ENCODE peak calls at places on chromosomes 12 and 14, in four cellular contexts. F is CD4-positive, alpha-beta T cell; N is transverse colon; D is fibroblast of mammary gland. E is an unnamed sample.

GRCh38 chr14:24911324-24912095 is 138.4 kb downstream of the STXBP6 start:
- DNase-seq in F (no peak), N (no peak), D (peak), E (no peak)

GRCh38 chr12:102769323-102769916 is 147.6 kb downstream of the PAH start:
- DNase-seq in F (no peak), N (peak), D (peak), E (peak)

GRCh38 chr14:103027451-103027850 is 29.9 kb downstream of the CDC42BPB start:
- DNase-seq in F (no peak), N (no peak), D (no peak), E (no peak)

GRCh38 chr12:124655317-124656213 is 88.2 kb upstream of the NCOR2 start:
- DNase-seq in F (no peak), N (peak), D (peak), E (no peak)

GRCh38 chr12:71638499-71638898 is 25.1 kb downstream of the ZFC3H1 start:
- DNase-seq in F (no peak), N (no peak), D (no peak), E (no peak)

GRCh38 chr12:116257826-116258225 is 19.7 kb downstream of the MED13L start:
- DNase-seq in F (no peak), N (no peak), D (no peak), E (no peak)

GRCh38 chr12:28872654-28873268 is 276.3 kb upstream of the FAR2 start:
- DNase-seq in F (no peak), N (peak), D (peak), E (peak)

GRCh38 chr12:39103552-39104165 is 198.3 kb upstream of the CPNE8 start:
- DNase-seq in F (no peak), N (no peak), D (peak), E (peak)

GRCh38 chr12:11830298-11830937 is 180.9 kb downstream of the ETV6 start:
- DNase-seq in F (no peak), N (no peak), D (no peak), E (no peak)

DNA sequence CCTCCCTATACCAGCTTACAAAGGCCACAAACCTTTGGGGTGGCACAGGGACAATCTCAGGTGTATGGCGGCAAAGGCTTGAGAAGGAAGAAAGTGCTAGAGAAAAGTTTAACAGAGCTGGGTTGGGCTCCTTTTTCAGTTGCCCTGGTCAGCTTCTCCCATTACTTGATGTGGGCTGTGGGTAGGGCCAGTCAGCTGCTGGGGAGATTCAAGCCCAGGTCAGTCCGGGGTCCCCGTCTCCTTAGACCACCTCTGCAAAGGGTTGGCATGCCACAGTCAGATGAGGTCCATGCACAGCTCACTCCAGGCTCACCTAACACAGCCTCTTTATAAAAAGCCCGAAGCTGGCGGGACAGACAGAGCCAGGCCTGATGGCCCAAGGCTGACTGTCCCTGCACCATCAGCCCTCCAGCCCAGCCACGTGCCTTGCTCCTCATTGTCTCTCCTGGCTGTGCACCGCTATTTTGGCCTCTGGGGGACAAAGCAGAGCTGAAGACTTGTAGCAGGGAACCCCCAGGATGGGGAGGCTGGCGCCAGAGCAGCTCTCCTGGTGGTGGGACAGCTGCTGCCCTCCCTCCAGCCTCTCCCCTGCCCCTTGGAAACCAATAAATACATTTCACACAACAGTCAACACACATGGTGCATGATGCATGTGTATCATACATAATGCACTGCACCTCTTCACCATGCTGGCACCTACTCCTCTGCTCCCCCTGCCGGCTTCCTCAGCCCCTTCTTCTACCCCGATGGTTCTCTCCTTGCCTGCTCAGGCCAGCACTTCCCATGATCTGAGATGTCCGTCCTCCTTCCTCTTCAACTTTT is 61.7 kb upstream of the DDX11 start:
- DNase-seq in F (no peak), N (no peak), D (no peak), E (no peak)
- TF ChIP-seq CTCF in F (no peak), N (no peak), D (no peak), E (no peak)

GRCh38 chr14:36241183-36241582 is 64.7 kb upstream of the PTCSC3 start:
- DNase-seq in F (no peak), N (no peak), D (peak), E (no peak)
- TF ChIP-seq CTCF in F (no peak), N (no peak), D (peak), E (no peak)

GRCh38 chr12:3132636-3133409 is 55.6 kb downstream of the TSPAN9 start:
- DNase-seq in F (no peak), N (no peak), D (peak), E (no peak)
- TF ChIP-seq CTCF in F (no peak), N (no peak), D (no peak), E (no peak)

GRCh38 chr12:133080619-133081407 is at the start of gene ZNF140:
- DNase-seq in F (peak), N (peak), D (peak), E (peak)
- TF ChIP-seq CTCF in F (peak), N (peak), D (no peak), E (no peak)

DNA sequence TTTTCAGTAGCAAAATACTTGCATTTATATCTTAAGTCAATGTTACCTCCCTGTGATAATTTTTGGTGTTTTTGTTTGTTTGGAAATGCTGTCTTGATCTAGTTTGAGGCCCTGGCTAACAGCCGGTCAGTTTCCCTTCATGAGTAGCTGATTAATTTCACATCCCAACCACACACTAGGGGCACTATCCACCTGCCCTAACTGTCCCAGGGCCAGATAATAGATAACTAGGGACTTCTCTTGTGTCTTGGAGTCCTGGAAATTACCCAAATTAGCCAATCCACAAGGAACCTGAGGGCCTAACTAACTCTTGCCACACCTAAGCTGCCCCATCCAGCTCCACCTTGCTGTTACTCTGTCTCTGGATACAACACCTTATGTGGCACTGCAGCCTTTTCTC is 399.9 kb downstream of the FOXG1 start:
- DNase-seq in F (no peak), N (no peak), D (no peak), E (no peak)
- TF ChIP-seq CTCF in F (no peak), N (no peak), D (no peak), E (no peak)

DNA sequence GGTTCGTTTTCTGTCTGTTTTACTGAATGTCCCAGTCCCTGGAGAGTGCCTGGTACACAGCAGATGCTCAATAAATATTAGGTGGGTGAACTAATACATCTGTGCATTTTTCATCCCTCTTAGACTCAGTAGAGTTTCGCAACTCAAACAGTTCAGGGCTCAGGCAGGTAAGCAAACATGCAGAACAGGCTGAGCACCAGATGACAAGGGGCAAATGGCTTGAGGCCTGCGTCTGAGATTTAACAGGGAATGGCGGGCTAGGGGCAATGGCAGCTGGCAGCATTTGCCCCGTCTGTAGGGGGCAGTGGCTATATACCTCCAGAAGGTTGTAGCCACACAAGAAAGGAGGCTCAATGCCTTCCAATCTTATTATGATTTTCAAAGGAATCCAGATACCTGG is 8.6 kb upstream of the RAN start:
- DNase-seq in F (no peak), N (no peak), D (no peak), E (peak)
- TF ChIP-seq CTCF in F (no peak), N (no peak), D (no peak), E (no peak)

GRCh38 chr12:53299454-53300180 is at the start of gene MYG1:
- DNase-seq in F (peak), N (peak), D (peak), E (peak)
- TF ChIP-seq CTCF in F (no peak), N (peak), D (peak), E (no peak)

GRCh38 chr12:53722450-53723041 is 4.7 kb downstream of the CALCOCO1 start:
- DNase-seq in F (no peak), N (no peak), D (peak), E (no peak)
- TF ChIP-seq CTCF in F (no peak), N (no peak), D (no peak), E (no peak)